ENCODE peak calls at places on chromosome 19, in nine cellular contexts. One of them, this sample, is unnamed.

GRCh38 chr19:5072115-5072514 is 103.2 kb downstream of the KDM4B start:
- DNase-seq in PC-3: no peak
- DNase-seq in cardiac muscle cell: no peak
- DNase-seq in thoracic aorta: no peak
- DNase-seq in left lung: no peak
- DNase-seq in foreskin fibroblast: no peak
- DNase-seq in HFF-Myc: no peak
- DNase-seq in cardiac fibroblast: no peak
- DNase-seq in CD8-positive, alpha-beta memory T cell: no peak
- DNase-seq in this sample: no peak

GRCh38 chr19:45745606-45746005 is 12.4 kb downstream of the MEIOSIN start:
- DNase-seq in PC-3: no peak
- DNase-seq in HFF-Myc: no peak
- DNase-seq in foreskin fibroblast: no peak
- DNase-seq in cardiac muscle cell: no peak
- DNase-seq in CD8-positive, alpha-beta memory T cell: no peak
- DNase-seq in cardiac fibroblast: no peak
- DNase-seq in left lung: no peak
- DNase-seq in thoracic aorta: no peak
- DNase-seq in this sample: no peak

GRCh38 chr19:54325194-54325621 is 12.2 kb upstream of the LILRA5 start:
- DNase-seq in HFF-Myc: peak
- DNase-seq in thoracic aorta: no peak
- DNase-seq in cardiac muscle cell: peak
- DNase-seq in foreskin fibroblast: peak
- DNase-seq in cardiac fibroblast: peak
- DNase-seq in CD8-positive, alpha-beta memory T cell: peak
- DNase-seq in PC-3: peak
- DNase-seq in left lung: no peak
- DNase-seq in this sample: no peak

GRCh38 chr19:884420-885211 is 8.4 kb downstream of the MED16 start:
- DNase-seq in HFF-Myc: no peak
- DNase-seq in left lung: no peak
- DNase-seq in foreskin fibroblast: no peak
- DNase-seq in CD8-positive, alpha-beta memory T cell: no peak
- DNase-seq in cardiac muscle cell: no peak
- DNase-seq in PC-3: no peak
- DNase-seq in cardiac fibroblast: no peak
- DNase-seq in thoracic aorta: no peak
- DNase-seq in this sample: no peak

GRCh38 chr19:15115080-15115479 is 7.9 kb downstream of the SYDE1 start:
- DNase-seq in PC-3: no peak
- DNase-seq in CD8-positive, alpha-beta memory T cell: no peak
- DNase-seq in cardiac muscle cell: peak
- DNase-seq in cardiac fibroblast: peak
- DNase-seq in left lung: no peak
- DNase-seq in HFF-Myc: no peak
- DNase-seq in foreskin fibroblast: peak
- DNase-seq in thoracic aorta: no peak
- DNase-seq in this sample: no peak

GRCh38 chr19:31268751-31269150 is 80.5 kb downstream of the TSHZ3 start:
- DNase-seq in cardiac fibroblast: no peak
- DNase-seq in HFF-Myc: no peak
- DNase-seq in foreskin fibroblast: no peak
- DNase-seq in PC-3: no peak
- DNase-seq in left lung: no peak
- DNase-seq in cardiac muscle cell: no peak
- DNase-seq in CD8-positive, alpha-beta memory T cell: no peak
- DNase-seq in thoracic aorta: no peak
- DNase-seq in this sample: no peak

GRCh38 chr19:47446534-47447469 is 24.9 kb downstream of the SLC8A2 start:
- DNase-seq in HFF-Myc: no peak
- DNase-seq in thoracic aorta: no peak
- DNase-seq in left lung: no peak
- DNase-seq in cardiac fibroblast: peak
- DNase-seq in foreskin fibroblast: no peak
- DNase-seq in cardiac muscle cell: peak
- DNase-seq in CD8-positive, alpha-beta memory T cell: no peak
- DNase-seq in PC-3: peak
- DNase-seq in this sample: no peak

GRCh38 chr19:53549354-53549753 is 11.4 kb downstream of the ZNF331 start:
- DNase-seq in HFF-Myc: no peak
- DNase-seq in thoracic aorta: no peak
- DNase-seq in CD8-positive, alpha-beta memory T cell: peak
- DNase-seq in foreskin fibroblast: peak
- DNase-seq in PC-3: no peak
- DNase-seq in left lung: no peak
- DNase-seq in cardiac muscle cell: peak
- DNase-seq in cardiac fibroblast: peak
- DNase-seq in this sample: no peak

GRCh38 chr19:1000095-1000494 is at the start of gene GRIN3B:
- DNase-seq in thoracic aorta: no peak
- DNase-seq in CD8-positive, alpha-beta memory T cell: peak
- DNase-seq in cardiac fibroblast: peak
- DNase-seq in foreskin fibroblast: no peak
- DNase-seq in left lung: no peak
- DNase-seq in HFF-Myc: no peak
- DNase-seq in PC-3: peak
- DNase-seq in cardiac muscle cell: peak
- DNase-seq in this sample: no peak

GRCh38 chr19:58558066-58558622 is at the start of gene UBE2M:
- DNase-seq in foreskin fibroblast: no peak
- DNase-seq in CD8-positive, alpha-beta memory T cell: no peak
- DNase-seq in PC-3: no peak
- DNase-seq in thoracic aorta: no peak
- DNase-seq in cardiac fibroblast: peak
- DNase-seq in cardiac muscle cell: no peak
- DNase-seq in HFF-Myc: no peak
- DNase-seq in left lung: peak
- DNase-seq in this sample: no peak

GRCh38 chr19:11418166-11418517 is 972 bp downstream of the RGL3 start:
- DNase-seq in cardiac muscle cell: no peak
- DNase-seq in cardiac fibroblast: no peak
- DNase-seq in foreskin fibroblast: no peak
- DNase-seq in thoracic aorta: no peak
- DNase-seq in left lung: no peak
- DNase-seq in CD8-positive, alpha-beta memory T cell: no peak
- DNase-seq in HFF-Myc: no peak
- DNase-seq in PC-3: no peak
- DNase-seq in this sample: no peak

GRCh38 chr19:55461259-55461973 is at the start of gene ISOC2:
- DNase-seq in foreskin fibroblast: peak
- DNase-seq in cardiac muscle cell: peak
- DNase-seq in cardiac fibroblast: peak
- DNase-seq in PC-3: peak
- DNase-seq in thoracic aorta: peak
- DNase-seq in left lung: peak
- DNase-seq in CD8-positive, alpha-beta memory T cell: peak
- DNase-seq in HFF-Myc: peak
- DNase-seq in this sample: peak

GRCh38 chr19:55461974-55462628 is 659 bp upstream of the ISOC2 start:
- DNase-seq in cardiac fibroblast: peak
- DNase-seq in cardiac muscle cell: peak
- DNase-seq in PC-3: peak
- DNase-seq in foreskin fibroblast: no peak
- DNase-seq in left lung: no peak
- DNase-seq in HFF-Myc: no peak
- DNase-seq in CD8-positive, alpha-beta memory T cell: no peak
- DNase-seq in thoracic aorta: no peak
- DNase-seq in this sample: no peak

GRCh38 chr19:55463583-55464031 is 944 bp downstream of the C19orf85 start:
- DNase-seq in cardiac fibroblast: no peak
- DNase-seq in CD8-positive, alpha-beta memory T cell: no peak
- DNase-seq in left lung: no peak
- DNase-seq in HFF-Myc: no peak
- DNase-seq in cardiac muscle cell: no peak
- DNase-seq in thoracic aorta: no peak
- DNase-seq in PC-3: no peak
- DNase-seq in foreskin fibroblast: no peak
- DNase-seq in this sample: no peak

GRCh38 chr19:55464039-55464668 is 397 bp downstream of the C19orf85 start:
- DNase-seq in left lung: no peak
- DNase-seq in cardiac muscle cell: no peak
- DNase-seq in HFF-Myc: no peak
- DNase-seq in CD8-positive, alpha-beta memory T cell: no peak
- DNase-seq in cardiac fibroblast: no peak
- DNase-seq in PC-3: no peak
- DNase-seq in thoracic aorta: no peak
- DNase-seq in foreskin fibroblast: no peak
- DNase-seq in this sample: no peak

DNA sequence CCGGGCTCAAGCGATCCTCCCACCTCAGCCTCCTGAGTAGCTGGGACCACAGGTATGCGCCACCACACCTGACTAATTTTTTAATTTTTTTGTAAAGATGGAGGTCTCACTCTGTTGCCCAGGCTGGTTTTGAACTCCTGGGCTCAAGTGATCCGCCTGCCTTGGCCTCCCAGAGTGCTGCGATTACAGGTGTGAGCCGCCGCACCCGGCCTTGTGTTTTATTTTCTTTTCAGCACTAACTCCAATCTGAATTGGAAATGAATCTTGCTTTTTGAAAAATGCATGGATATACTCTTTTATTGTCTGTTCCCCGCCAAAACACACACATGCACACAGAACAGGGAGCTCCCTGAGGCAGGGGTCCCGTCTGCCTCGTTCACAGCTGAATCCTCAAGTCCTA is 1.3 kb upstream of the ISOC2 start:
- DNase-seq in cardiac muscle cell: no peak
- DNase-seq in thoracic aorta: no peak
- DNase-seq in foreskin fibroblast: no peak
- DNase-seq in left lung: no peak
- DNase-seq in PC-3: no peak
- DNase-seq in HFF-Myc: no peak
- DNase-seq in CD8-positive, alpha-beta memory T cell: no peak
- DNase-seq in cardiac fibroblast: no peak
- DNase-seq in this sample: no peak
- H3K4me3 ChIP-seq in cardiac muscle cell: no peak
- H3K4me3 ChIP-seq in thoracic aorta: no peak
- H3K4me3 ChIP-seq in foreskin fibroblast: no peak
- H3K4me3 ChIP-seq in left lung: no peak
- H3K4me3 ChIP-seq in PC-3: no peak
- H3K4me3 ChIP-seq in HFF-Myc: no peak
- H3K4me3 ChIP-seq in CD8-positive, alpha-beta memory T cell: no peak
- H3K4me3 ChIP-seq in cardiac fibroblast: no peak
- H3K4me3 ChIP-seq in this sample: no peak

DNA sequence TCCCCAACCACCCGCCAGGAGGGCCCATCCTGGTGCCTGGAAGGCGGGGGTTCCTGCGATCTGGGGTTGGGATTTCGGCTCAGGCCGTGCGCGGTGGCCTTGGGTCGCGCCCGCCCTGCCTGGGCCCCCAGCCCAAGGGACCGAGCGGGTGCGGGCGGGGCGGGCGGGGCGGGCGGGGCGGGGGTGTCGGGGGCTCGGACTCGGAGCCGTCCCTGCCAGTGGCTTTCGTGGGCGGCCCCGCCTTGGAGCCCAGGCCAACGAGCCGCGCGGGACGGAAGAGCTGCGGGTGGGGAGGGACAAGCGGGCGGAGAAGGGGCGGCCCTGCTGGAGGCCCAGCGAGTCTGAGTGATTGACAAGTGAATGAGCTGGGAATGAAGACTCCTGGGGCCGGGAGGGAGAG is 24.6 kb upstream of the ZNF729 start:
- DNase-seq in cardiac fibroblast: no peak
- DNase-seq in foreskin fibroblast: no peak
- DNase-seq in left lung: no peak
- DNase-seq in thoracic aorta: no peak
- DNase-seq in HFF-Myc: no peak
- DNase-seq in CD8-positive, alpha-beta memory T cell: no peak
- DNase-seq in PC-3: no peak
- DNase-seq in cardiac muscle cell: no peak
- DNase-seq in this sample: no peak
- H3K4me3 ChIP-seq in cardiac fibroblast: no peak
- H3K4me3 ChIP-seq in foreskin fibroblast: no peak
- H3K4me3 ChIP-seq in left lung: no peak
- H3K4me3 ChIP-seq in thoracic aorta: no peak
- H3K4me3 ChIP-seq in HFF-Myc: no peak
- H3K4me3 ChIP-seq in CD8-positive, alpha-beta memory T cell: no peak
- H3K4me3 ChIP-seq in PC-3: no peak
- H3K4me3 ChIP-seq in cardiac muscle cell: no peak
- H3K4me3 ChIP-seq in this sample: no peak

DNA sequence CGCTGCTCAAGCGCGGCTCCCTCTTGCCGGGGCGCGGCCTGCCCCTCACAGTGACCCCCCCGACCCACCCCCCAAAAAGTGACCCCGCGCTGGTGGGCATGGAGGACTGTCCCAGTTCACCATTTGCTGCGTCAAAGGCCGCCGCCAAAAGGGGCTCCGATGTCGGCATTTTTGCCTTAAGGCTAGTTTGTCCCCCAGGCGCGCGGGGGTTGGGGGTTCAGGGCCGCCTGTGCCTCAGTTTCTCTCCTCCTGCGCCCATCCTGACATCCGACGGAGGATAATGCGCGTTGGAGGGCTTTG is 17.1 kb downstream of the NFIX start:
- DNase-seq in HFF-Myc: no peak
- DNase-seq in cardiac muscle cell: no peak
- DNase-seq in CD8-positive, alpha-beta memory T cell: no peak
- DNase-seq in foreskin fibroblast: no peak
- DNase-seq in cardiac fibroblast: no peak
- DNase-seq in PC-3: no peak
- DNase-seq in thoracic aorta: no peak
- DNase-seq in left lung: no peak
- DNase-seq in this sample: no peak
- H3K4me3 ChIP-seq in HFF-Myc: peak
- H3K4me3 ChIP-seq in cardiac muscle cell: no peak
- H3K4me3 ChIP-seq in CD8-positive, alpha-beta memory T cell: peak
- H3K4me3 ChIP-seq in foreskin fibroblast: peak
- H3K4me3 ChIP-seq in cardiac fibroblast: peak
- H3K4me3 ChIP-seq in PC-3: peak
- H3K4me3 ChIP-seq in thoracic aorta: peak
- H3K4me3 ChIP-seq in left lung: no peak
- H3K4me3 ChIP-seq in this sample: no peak

GRCh38 chr19:50820549-50821247 is 2.9 kb downstream of the KLK1 start:
- DNase-seq in left lung: no peak
- DNase-seq in foreskin fibroblast: no peak
- DNase-seq in PC-3: no peak
- DNase-seq in cardiac fibroblast: no peak
- DNase-seq in CD8-positive, alpha-beta memory T cell: no peak
- DNase-seq in thoracic aorta: no peak
- DNase-seq in HFF-Myc: no peak
- DNase-seq in cardiac muscle cell: no peak
- DNase-seq in this sample: no peak

GRCh38 chr19:50820086-50820485 is 3.5 kb downstream of the KLK1 start:
- DNase-seq in HFF-Myc: no peak
- DNase-seq in foreskin fibroblast: no peak
- DNase-seq in PC-3: no peak
- DNase-seq in left lung: no peak
- DNase-seq in cardiac fibroblast: no peak
- DNase-seq in thoracic aorta: no peak
- DNase-seq in cardiac muscle cell: no peak
- DNase-seq in CD8-positive, alpha-beta memory T cell: no peak
- DNase-seq in this sample: no peak

GRCh38 chr19:50818859-50819472 is 4.6 kb downstream of the KLK1 start:
- DNase-seq in cardiac muscle cell: no peak
- DNase-seq in HFF-Myc: no peak
- DNase-seq in thoracic aorta: no peak
- DNase-seq in PC-3: no peak
- DNase-seq in CD8-positive, alpha-beta memory T cell: no peak
- DNase-seq in foreskin fibroblast: no peak
- DNase-seq in left lung: no peak
- DNase-seq in cardiac fibroblast: no peak
- DNase-seq in this sample: no peak

GRCh38 chr19:50819636-50820035 is 4.0 kb downstream of the KLK1 start:
- DNase-seq in PC-3: no peak
- DNase-seq in CD8-positive, alpha-beta memory T cell: no peak
- DNase-seq in thoracic aorta: no peak
- DNase-seq in left lung: no peak
- DNase-seq in cardiac fibroblast: no peak
- DNase-seq in foreskin fibroblast: no peak
- DNase-seq in HFF-Myc: no peak
- DNase-seq in cardiac muscle cell: no peak
- DNase-seq in this sample: no peak

GRCh38 chr19:50817941-50818858 is 5.4 kb downstream of the KLK1 start:
- DNase-seq in CD8-positive, alpha-beta memory T cell: no peak
- DNase-seq in cardiac fibroblast: no peak
- DNase-seq in HFF-Myc: no peak
- DNase-seq in cardiac muscle cell: peak
- DNase-seq in foreskin fibroblast: peak
- DNase-seq in PC-3: peak
- DNase-seq in left lung: no peak
- DNase-seq in thoracic aorta: no peak
- DNase-seq in this sample: no peak
- H3K4me3 ChIP-seq in CD8-positive, alpha-beta memory T cell: peak
- H3K4me3 ChIP-seq in cardiac fibroblast: peak
- H3K4me3 ChIP-seq in HFF-Myc: peak
- H3K4me3 ChIP-seq in cardiac muscle cell: peak
- H3K4me3 ChIP-seq in foreskin fibroblast: peak
- H3K4me3 ChIP-seq in PC-3: peak
- H3K4me3 ChIP-seq in left lung: peak
- H3K4me3 ChIP-seq in thoracic aorta: peak
- H3K4me3 ChIP-seq in this sample: peak